ENCODE peak calls at places on chromosomes 7 and 10, in five cellular contexts. One of them, this sample, is unnamed.

GRCh38 chr10:73625004-73625883 is 16.0 kb downstream of the MYOZ1 start:
- DNase-seq in nucleus accumbens: no peak
- DNase-seq in activated CD8-positive, alpha-beta memory T cell treated with anti-CD3 and anti-CD28 coated beads, Interleukin-2, amount 50 U/mL, for 48 hours: no peak
- DNase-seq in GM13976: peak
- DNase-seq in stimulated activated CD4-positive, alpha-beta T cell treated with anti-CD3 and anti-CD28 coated beads, Interleukin-1b, Interleukin-23, amount 100 ng/mL, for 1 hour: no peak
- DNase-seq in this sample: no peak

GRCh38 chr10:97548828-97549455 is 23.6 kb upstream of the ANKRD2 start:
- DNase-seq in activated CD8-positive, alpha-beta memory T cell treated with anti-CD3 and anti-CD28 coated beads, Interleukin-2, amount 50 U/mL, for 48 hours: no peak
- DNase-seq in stimulated activated CD4-positive, alpha-beta T cell treated with anti-CD3 and anti-CD28 coated beads, Interleukin-1b, Interleukin-23, amount 100 ng/mL, for 1 hour: no peak
- DNase-seq in GM13976: no peak
- DNase-seq in nucleus accumbens: no peak
- DNase-seq in this sample: no peak

GRCh38 chr7:144137501-144137900 is 14.5 kb downstream of the OR2A14 start:
- DNase-seq in stimulated activated CD4-positive, alpha-beta T cell treated with anti-CD3 and anti-CD28 coated beads, Interleukin-1b, Interleukin-23, amount 100 ng/mL, for 1 hour: no peak
- DNase-seq in nucleus accumbens: no peak
- DNase-seq in activated CD8-positive, alpha-beta memory T cell treated with anti-CD3 and anti-CD28 coated beads, Interleukin-2, amount 50 U/mL, for 48 hours: no peak
- DNase-seq in GM13976: no peak
- DNase-seq in this sample: no peak

GRCh38 chr7:100865971-100866720 is 1.0 kb upstream of the TRIP6 start:
- DNase-seq in GM13976: no peak
- DNase-seq in activated CD8-positive, alpha-beta memory T cell treated with anti-CD3 and anti-CD28 coated beads, Interleukin-2, amount 50 U/mL, for 48 hours: peak
- DNase-seq in stimulated activated CD4-positive, alpha-beta T cell treated with anti-CD3 and anti-CD28 coated beads, Interleukin-1b, Interleukin-23, amount 100 ng/mL, for 1 hour: no peak
- DNase-seq in nucleus accumbens: no peak
- DNase-seq in this sample: no peak

GRCh38 chr7:24908757-24909156 is 71.2 kb downstream of the OSBPL3 start:
- DNase-seq in GM13976: no peak
- DNase-seq in stimulated activated CD4-positive, alpha-beta T cell treated with anti-CD3 and anti-CD28 coated beads, Interleukin-1b, Interleukin-23, amount 100 ng/mL, for 1 hour: no peak
- DNase-seq in activated CD8-positive, alpha-beta memory T cell treated with anti-CD3 and anti-CD28 coated beads, Interleukin-2, amount 50 U/mL, for 48 hours: no peak
- DNase-seq in nucleus accumbens: no peak
- DNase-seq in this sample: no peak

GRCh38 chr7:921581-922333 is 32.7 kb downstream of the ADAP1 start:
- DNase-seq in GM13976: no peak
- DNase-seq in activated CD8-positive, alpha-beta memory T cell treated with anti-CD3 and anti-CD28 coated beads, Interleukin-2, amount 50 U/mL, for 48 hours: peak
- DNase-seq in nucleus accumbens: no peak
- DNase-seq in stimulated activated CD4-positive, alpha-beta T cell treated with anti-CD3 and anti-CD28 coated beads, Interleukin-1b, Interleukin-23, amount 100 ng/mL, for 1 hour: no peak
- DNase-seq in this sample: no peak

GRCh38 chr7:141619745-141620144 is 68.5 kb downstream of the AGK start:
- DNase-seq in GM13976: no peak
- DNase-seq in stimulated activated CD4-positive, alpha-beta T cell treated with anti-CD3 and anti-CD28 coated beads, Interleukin-1b, Interleukin-23, amount 100 ng/mL, for 1 hour: no peak
- DNase-seq in nucleus accumbens: no peak
- DNase-seq in activated CD8-positive, alpha-beta memory T cell treated with anti-CD3 and anti-CD28 coated beads, Interleukin-2, amount 50 U/mL, for 48 hours: no peak
- DNase-seq in this sample: no peak

GRCh38 chr7:116177009-116177408 is 33.3 kb upstream of the TES start:
- DNase-seq in nucleus accumbens: no peak
- DNase-seq in GM13976: no peak
- DNase-seq in stimulated activated CD4-positive, alpha-beta T cell treated with anti-CD3 and anti-CD28 coated beads, Interleukin-1b, Interleukin-23, amount 100 ng/mL, for 1 hour: no peak
- DNase-seq in activated CD8-positive, alpha-beta memory T cell treated with anti-CD3 and anti-CD28 coated beads, Interleukin-2, amount 50 U/mL, for 48 hours: no peak
- DNase-seq in this sample: no peak

GRCh38 chr10:13072339-13072738 is 27.6 kb upstream of the OPTN start:
- DNase-seq in GM13976: no peak
- DNase-seq in activated CD8-positive, alpha-beta memory T cell treated with anti-CD3 and anti-CD28 coated beads, Interleukin-2, amount 50 U/mL, for 48 hours: no peak
- DNase-seq in stimulated activated CD4-positive, alpha-beta T cell treated with anti-CD3 and anti-CD28 coated beads, Interleukin-1b, Interleukin-23, amount 100 ng/mL, for 1 hour: no peak
- DNase-seq in nucleus accumbens: no peak
- DNase-seq in this sample: no peak

GRCh38 chr10:63522129-63522687 is 1.0 kb downstream of the REEP3 start:
- DNase-seq in nucleus accumbens: no peak
- DNase-seq in GM13976: peak
- DNase-seq in stimulated activated CD4-positive, alpha-beta T cell treated with anti-CD3 and anti-CD28 coated beads, Interleukin-1b, Interleukin-23, amount 100 ng/mL, for 1 hour: no peak
- DNase-seq in activated CD8-positive, alpha-beta memory T cell treated with anti-CD3 and anti-CD28 coated beads, Interleukin-2, amount 50 U/mL, for 48 hours: no peak
- DNase-seq in this sample: no peak

GRCh38 chr7:100048680-100049079 is 894 bp upstream of the ZSCAN21 start:
- DNase-seq in stimulated activated CD4-positive, alpha-beta T cell treated with anti-CD3 and anti-CD28 coated beads, Interleukin-1b, Interleukin-23, amount 100 ng/mL, for 1 hour: no peak
- DNase-seq in GM13976: no peak
- DNase-seq in activated CD8-positive, alpha-beta memory T cell treated with anti-CD3 and anti-CD28 coated beads, Interleukin-2, amount 50 U/mL, for 48 hours: no peak
- DNase-seq in nucleus accumbens: no peak
- DNase-seq in this sample: no peak

GRCh38 chr10:69801094-69801433 is 642 bp upstream of the COL13A1 start:
- DNase-seq in activated CD8-positive, alpha-beta memory T cell treated with anti-CD3 and anti-CD28 coated beads, Interleukin-2, amount 50 U/mL, for 48 hours: peak
- DNase-seq in stimulated activated CD4-positive, alpha-beta T cell treated with anti-CD3 and anti-CD28 coated beads, Interleukin-1b, Interleukin-23, amount 100 ng/mL, for 1 hour: peak
- DNase-seq in nucleus accumbens: no peak
- DNase-seq in GM13976: peak
- DNase-seq in this sample: no peak

This sample was measured in GM12878.